ENCODE peak calls at places on chromosomes 2 and 18, in ten cellular contexts. C is body of pancreas, B is adrenal gland, R is esophagus squamous epithelium, U is epithelial cell of esophagus, S is tibial artery, A is lower lobe of right lung, V is fibroblast of mammary gland, W is astrocyte of the spinal cord, H is foreskin fibroblast. L is an unnamed sample.

GRCh38 chr2:20167356-20167755 is 57.6 kb downstream of the SDC1 start:
- DNase-seq in R (no peak), C (peak), H (no peak), V (no peak), A (no peak), B (no peak), W (no peak), S (peak), U (no peak), L (no peak)

GRCh38 chr2:45852450-45853150 is 201.1 kb downstream of the PRKCE start:
- DNase-seq in H (no peak), B (no peak), W (peak), V (no peak), R (no peak), C (no peak), S (no peak), U (no peak), A (no peak), L (no peak)

GRCh38 chr2:24048662-24049484 is 668 bp upstream of the FKBP1B start:
- DNase-seq in R (no peak), B (no peak), V (no peak), U (no peak), H (no peak), C (no peak), S (no peak), W (no peak), A (no peak), L (no peak)

GRCh38 chr18:28045176-28045810 is 131.6 kb downstream of the CDH2 start:
- DNase-seq in C (no peak), A (no peak), U (peak), S (no peak), V (peak), B (no peak), W (peak), R (no peak), H (no peak), L (no peak)

GRCh38 chr2:228063558-228063957 is 117.9 kb downstream of the SPHKAP start:
- DNase-seq in A (no peak), B (no peak), U (no peak), W (no peak), V (no peak), H (no peak), C (no peak), R (no peak), S (no peak), L (no peak)

GRCh38 chr2:172931256-172931894 is 144.3 kb upstream of the MAP3K20 start:
- DNase-seq in A (no peak), R (no peak), C (no peak), U (peak), V (peak), H (no peak), S (no peak), B (peak), W (peak), L (no peak)

GRCh38 chr2:207993141-207993763 is 32.1 kb downstream of the PLEKHM3 start:
- DNase-seq in R (no peak), W (peak), S (no peak), U (peak), A (no peak), V (peak), B (no peak), H (peak), C (no peak), L (peak)

GRCh38 chr2:231710751-231711676 is 2.7 kb downstream of the PTMA start:
- DNase-seq in A (peak), V (no peak), W (peak), S (peak), R (no peak), U (no peak), C (no peak), H (no peak), B (peak), L (no peak)

GRCh38 chr2:81324046-81324445 is 1019.5 kb upstream of the LRRTM1 start:
- DNase-seq in B (no peak), W (no peak), U (peak), S (no peak), A (no peak), V (no peak), H (no peak), R (no peak), C (no peak), L (no peak)

GRCh38 chr2:172102159-172102857 is 392 bp downstream of the DLX2 start:
- DNase-seq in B (no peak), S (no peak), W (no peak), V (peak), R (no peak), U (peak), C (no peak), A (no peak), H (peak), L (no peak)

GRCh38 chr2:86673976-86674670 is 46.0 kb upstream of the RMND5A start:
- DNase-seq in C (no peak), S (no peak), B (no peak), H (peak), U (no peak), R (no peak), W (peak), A (no peak), V (peak), L (no peak)

GRCh38 chr18:5895300-5895885 is at the start of gene TMEM200C:
- DNase-seq in A (peak), U (no peak), S (no peak), C (peak), H (no peak), W (peak), R (no peak), V (no peak), B (peak), L (no peak)

GRCh38 chr2:28350791-28351285 is 41.8 kb upstream of the FOSL2 start:
- DNase-seq in V (no peak), U (no peak), W (no peak), C (no peak), R (no peak), S (peak), H (no peak), B (no peak), A (peak), L (no peak)

GRCh38 chr2:45483997-45484396 is 127.1 kb downstream of the SRBD1 start:
- DNase-seq in W (no peak), A (no peak), R (no peak), H (peak), V (peak), B (no peak), C (no peak), S (no peak), U (no peak), L (no peak)

GRCh38 chr2:202038471-202039277 is 5.0 kb downstream of the FZD7 start:
- DNase-seq in C (no peak), W (peak), V (peak), B (no peak), R (no peak), U (peak), S (no peak), H (peak), A (no peak), L (no peak)

GRCh38 chr2:1224901-1225300 is 188.4 kb upstream of the TPO start:
- DNase-seq in R (no peak), W (no peak), C (no peak), H (peak), U (no peak), V (no peak), S (no peak), A (no peak), B (no peak), L (no peak)

GRCh38 chr2:25473758-25474335 is 132.1 kb upstream of the DNMT3A start:
- DNase-seq in R (no peak), U (no peak), A (peak), B (peak), H (no peak), V (no peak), C (peak), S (no peak), W (peak), L (no peak)

GRCh38 chr2:223576873-223577272 is 25.3 kb downstream of the SCG2 start:
- DNase-seq in R (no peak), A (no peak), W (peak), C (no peak), B (no peak), S (no peak), H (peak), U (peak), V (peak), L (peak)

GRCh38 chr2:226115102-226115831 is 684.4 kb downstream of the IRS1 start:
- DNase-seq in S (no peak), B (no peak), A (no peak), R (no peak), W (peak), C (no peak), U (peak), H (peak), V (peak), L (peak)

GRCh38 chr2:146239392-146240135 is 1605.3 kb upstream of the ACVR2A start:
- DNase-seq in A (no peak), W (peak), U (no peak), R (no peak), H (peak), B (no peak), C (no peak), S (no peak), V (peak), L (peak)

GRCh38 chr2:153165021-153165420 is 313.5 kb downstream of the RPRM start:
- DNase-seq in R (no peak), U (no peak), V (no peak), S (no peak), A (no peak), B (no peak), W (no peak), C (no peak), H (no peak), L (no peak)

GRCh38 chr2:153163055-153163454 is 315.5 kb downstream of the RPRM start:
- DNase-seq in B (peak), S (no peak), A (no peak), H (no peak), W (peak), C (no peak), R (no peak), U (peak), V (peak), L (no peak)
- TF ChIP-seq CTCF in B (peak), S (no peak), A (peak), H (no peak), W (peak), C (peak), R (peak), U (peak), V (peak), L (no peak)

GRCh38 chr18:26963292-26963691 is 97.8 kb upstream of the AQP4 start:
- DNase-seq in R (no peak), C (no peak), U (peak), V (no peak), W (peak), A (no peak), H (no peak), B (no peak), S (no peak), L (no peak)

GRCh38 chr18:26965206-26965605 is 99.7 kb upstream of the AQP4 start:
- DNase-seq in C (no peak), S (no peak), U (no peak), R (no peak), V (no peak), H (no peak), W (no peak), A (no peak), B (no peak), L (no peak)

GRCh38 chr18:26961805-26962204 is 96.3 kb upstream of the AQP4 start:
- DNase-seq in U (peak), W (no peak), C (no peak), H (no peak), S (no peak), B (no peak), A (no peak), R (no peak), V (no peak), L (no peak)

GRCh38 chr18:26956894-26957293 is 91.4 kb upstream of the AQP4 start:
- DNase-seq in V (no peak), W (no peak), B (no peak), R (no peak), H (no peak), A (no peak), C (no peak), S (no peak), U (no peak), L (no peak)

GRCh38 chr18:26960901-26961300 is 95.4 kb upstream of the AQP4 start:
- DNase-seq in B (no peak), H (no peak), A (no peak), R (no peak), U (peak), W (no peak), C (no peak), V (no peak), S (no peak), L (no peak)
- H3K4me3 ChIP-seq in B (no peak), H (no peak), A (no peak), R (no peak), U (no peak), W (no peak), C (no peak), V (no peak), S (no peak), L (no peak)

DNA sequence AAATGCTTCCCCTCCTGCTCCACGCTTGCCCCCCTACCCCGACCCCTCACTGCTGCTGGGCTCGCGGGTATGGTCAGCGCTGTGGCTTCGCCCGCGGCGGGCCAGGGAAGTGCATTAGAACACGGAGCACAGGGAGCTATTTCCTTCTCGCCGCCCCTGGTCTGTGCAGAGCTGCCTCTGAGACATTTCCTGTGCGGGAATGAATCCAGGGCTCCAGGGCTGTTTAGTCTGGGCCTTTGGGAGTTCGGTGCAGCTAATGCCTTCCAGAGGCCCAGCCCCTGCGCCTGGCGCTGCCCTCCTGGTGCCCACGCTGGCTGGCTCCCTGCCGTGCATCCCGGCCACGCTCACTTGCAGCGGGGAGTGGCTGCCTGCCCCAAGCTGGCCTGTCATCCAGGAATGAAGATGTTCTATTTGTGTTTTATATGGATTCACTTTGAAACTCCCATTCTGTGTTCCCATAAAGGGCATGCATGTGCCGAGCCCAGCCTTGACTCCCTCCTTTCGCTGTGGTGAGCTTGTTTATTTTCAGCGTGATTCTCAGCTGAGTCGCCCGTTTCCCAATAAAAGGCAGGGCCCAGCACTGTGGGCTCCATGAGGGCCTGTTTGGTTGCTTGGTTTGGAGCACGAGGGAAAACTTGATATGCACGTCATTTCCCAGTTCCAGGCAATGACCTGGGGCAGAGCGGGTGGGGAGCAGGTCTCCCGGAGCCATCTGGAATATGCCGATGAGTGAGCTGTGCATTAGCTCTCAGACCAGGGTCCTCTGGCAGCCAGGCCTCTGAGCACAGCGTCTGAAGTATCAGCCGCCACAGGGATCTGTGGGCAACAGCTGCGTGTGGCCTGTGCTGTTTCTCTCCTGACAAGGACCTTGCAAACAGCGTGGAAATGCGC is 42.7 kb downstream of the SH3RF3 start:
- DNase-seq in B (peak), U (peak), V (peak), S (peak), H (peak), W (peak), C (no peak), R (no peak), A (no peak), L (peak)
- TF ChIP-seq CTCF in B (peak), U (no peak), V (no peak), S (peak), H (peak), W (peak), C (no peak), R (peak), A (peak), L (peak)

DNA sequence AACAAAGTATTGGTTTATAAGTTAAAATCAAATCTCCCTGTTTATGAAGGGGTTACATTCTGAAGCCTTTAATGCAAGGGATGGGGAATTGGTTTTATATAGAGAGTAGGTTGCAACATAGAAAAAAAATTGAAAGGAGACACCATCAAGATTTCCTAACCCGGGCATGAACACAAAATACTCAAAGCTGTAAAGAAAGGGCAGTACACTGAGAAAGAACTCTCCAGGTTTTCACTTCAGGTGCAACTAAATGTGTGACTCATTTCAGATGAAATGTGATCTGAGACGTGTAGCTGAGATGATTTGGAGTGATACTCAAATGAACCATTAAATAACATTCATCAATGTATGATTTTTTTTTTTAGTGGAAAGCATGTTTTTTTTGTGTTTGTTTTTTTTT is 43.6 kb downstream of the SANBR start:
- DNase-seq in R (no peak), U (peak), V (no peak), W (no peak), S (no peak), B (no peak), C (no peak), A (no peak), H (peak), L (no peak)
- H3K4me3 ChIP-seq in R (no peak), U (no peak), V (no peak), W (no peak), S (no peak), B (no peak), C (no peak), A (no peak), H (no peak), L (no peak)

GRCh38 chr2:234595829-234596228 is 98.9 kb upstream of the ARL4C start:
- DNase-seq in B (no peak), W (peak), C (no peak), U (no peak), A (no peak), R (no peak), H (no peak), S (no peak), V (no peak), L (peak)

GRCh38 chr2:234596696-234597575 is 100.1 kb upstream of the ARL4C start:
- DNase-seq in H (no peak), B (no peak), V (no peak), R (no peak), C (no peak), U (no peak), S (no peak), A (no peak), W (no peak), L (no peak)

GRCh38 chr2:234592541-234592940 is 95.7 kb upstream of the ARL4C start:
- DNase-seq in B (no peak), H (no peak), S (no peak), U (no peak), W (no peak), C (no peak), V (no peak), A (no peak), R (no peak), L (no peak)

GRCh38 chr2:234594715-234595114 is 97.8 kb upstream of the ARL4C start:
- DNase-seq in H (no peak), W (no peak), S (no peak), R (no peak), U (no peak), V (no peak), C (no peak), A (no peak), B (no peak), L (no peak)

GRCh38 chr2:234593636-234594035 is 96.8 kb upstream of the ARL4C start:
- DNase-seq in R (no peak), H (peak), W (peak), A (no peak), S (no peak), B (no peak), U (no peak), V (no peak), C (no peak), L (peak)
- TF ChIP-seq CTCF in R (no peak), H (no peak), W (no peak), A (no peak), S (no peak), B (no peak), U (no peak), V (no peak), C (no peak), L (no peak)

DNA sequence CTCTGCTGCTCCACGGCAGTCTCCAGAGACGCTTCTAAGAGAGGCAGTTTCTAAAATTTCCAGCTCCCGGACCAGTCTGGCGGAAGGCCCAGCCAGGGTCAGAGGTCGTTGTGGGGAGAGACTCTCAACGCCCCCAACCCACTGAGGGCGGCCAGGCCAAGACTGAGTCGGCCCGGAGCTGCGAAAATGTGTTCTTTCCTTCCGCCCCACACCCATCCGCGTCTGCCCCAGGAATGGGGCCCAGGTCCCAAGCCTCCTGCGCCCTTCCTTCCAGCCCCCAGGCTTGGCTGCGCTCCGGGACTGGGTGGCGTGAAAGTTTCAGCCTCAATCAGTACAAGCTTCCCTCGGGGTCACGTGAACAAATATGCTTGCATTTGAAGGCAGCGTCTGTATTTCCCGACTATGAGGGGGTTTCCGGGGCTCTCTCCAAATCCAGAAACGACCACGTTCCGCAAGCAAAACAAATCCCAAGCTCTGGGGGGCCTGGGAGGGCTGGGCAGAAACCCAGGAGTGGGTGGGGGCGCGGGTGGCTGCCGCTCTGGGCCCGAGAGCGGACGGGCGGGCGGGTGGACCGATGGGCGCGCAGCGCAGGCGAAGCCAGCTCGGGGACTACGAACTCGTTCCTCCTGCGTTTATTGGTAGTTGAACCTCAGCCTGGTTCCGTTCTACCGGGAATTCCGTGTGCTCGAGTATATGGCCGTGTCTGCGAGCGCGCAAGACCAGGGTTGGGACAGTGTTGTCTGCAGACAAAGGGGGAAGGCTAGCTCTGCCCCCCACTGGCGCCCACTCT is 3.3 kb downstream of the HOXD3 start:
- DNase-seq in U (no peak), A (no peak), C (no peak), B (no peak), R (no peak), S (no peak), W (no peak), V (peak), H (no peak), L (no peak)
- H3K4me3 ChIP-seq in U (no peak), A (no peak), C (no peak), B (no peak), R (peak), S (peak), W (no peak), V (peak), H (no peak), L (peak)

DNA sequence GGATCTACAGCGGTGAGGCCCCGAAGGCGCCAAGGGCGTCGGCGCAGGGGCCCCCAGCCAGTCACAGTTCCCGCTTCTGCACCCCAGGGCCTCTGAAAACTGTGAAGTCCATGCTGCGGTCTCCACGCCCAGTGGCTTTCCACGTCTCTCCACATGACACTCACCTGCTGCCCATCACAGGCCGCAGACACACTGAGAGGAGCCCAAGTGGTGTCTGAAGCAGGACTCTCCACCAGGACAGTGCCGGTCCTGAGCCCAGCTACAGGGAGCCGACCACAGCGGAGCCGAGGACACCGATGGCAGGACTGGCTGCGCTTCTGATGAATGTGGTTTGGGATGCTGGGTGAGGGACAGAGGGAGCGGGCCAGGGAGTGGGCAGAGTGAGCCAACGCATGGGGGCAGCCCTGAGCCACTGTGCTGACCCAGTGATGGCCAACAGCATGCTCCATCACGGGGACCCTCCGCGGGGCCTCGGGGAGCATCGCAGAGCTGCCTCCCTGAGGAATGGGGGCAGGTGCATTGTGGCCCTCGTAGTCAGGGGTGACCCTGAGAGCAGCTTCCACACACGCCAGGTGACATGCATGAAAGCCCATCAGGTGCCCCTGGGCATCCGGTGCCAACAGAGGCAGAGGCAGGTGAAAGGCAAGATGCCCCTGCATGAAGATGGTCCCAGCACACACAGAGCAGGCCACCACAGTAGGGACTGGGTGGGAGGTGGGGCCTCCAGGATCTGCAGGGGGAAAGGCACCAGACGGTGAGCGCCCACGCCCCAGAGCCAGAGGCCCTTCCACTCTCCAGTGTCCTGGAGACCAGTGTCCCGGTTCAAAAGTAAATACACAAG is 116.6 kb downstream of the HDAC4 start:
- DNase-seq in A (peak), R (no peak), B (no peak), H (no peak), U (no peak), W (no peak), S (peak), C (no peak), V (no peak), L (no peak)
- TF ChIP-seq CTCF in A (no peak), R (no peak), B (no peak), H (no peak), U (no peak), W (no peak), S (no peak), C (no peak), V (no peak), L (no peak)

GRCh38 chr2:177261115-177261779 is 3.3 kb downstream of the NFE2L2 start:
- DNase-seq in A (no peak), H (no peak), V (no peak), S (no peak), W (no peak), C (no peak), B (no peak), U (no peak), R (no peak), L (no peak)
- H3K4me3 ChIP-seq in A (peak), H (peak), V (peak), S (peak), W (peak), C (no peak), B (no peak), U (peak), R (peak), L (peak)